ENCODE peak calls at places on chromosomes 1 and 21, in six cellular contexts. One of them, this sample, is unnamed.

GRCh38 chr1:167345386-167345733 is 124.7 kb downstream of the POU2F1 start:
- DNase-seq in A172: no peak
- DNase-seq in stimulated activated CD8-positive, alpha-beta memory T cell treated with anti-CD3 and anti-CD28 coated beads, Interleukin-2, amount 100 ng/mL, for 1 hour: no peak
- DNase-seq in sigmoid colon: no peak
- DNase-seq in hepatic stellate cell: no peak
- DNase-seq in effector CD4-positive, alpha-beta T cell: no peak
- DNase-seq in this sample: no peak

GRCh38 chr1:6599141-6599975 is 3.3 kb downstream of the KLHL21 start:
- DNase-seq in sigmoid colon: no peak
- DNase-seq in stimulated activated CD8-positive, alpha-beta memory T cell treated with anti-CD3 and anti-CD28 coated beads, Interleukin-2, amount 100 ng/mL, for 1 hour: no peak
- DNase-seq in hepatic stellate cell: no peak
- DNase-seq in A172: no peak
- DNase-seq in effector CD4-positive, alpha-beta T cell: peak
- DNase-seq in this sample: no peak

GRCh38 chr1:169809370-169810095 is 14.8 kb upstream of the METTL18 start:
- DNase-seq in stimulated activated CD8-positive, alpha-beta memory T cell treated with anti-CD3 and anti-CD28 coated beads, Interleukin-2, amount 100 ng/mL, for 1 hour: no peak
- DNase-seq in hepatic stellate cell: peak
- DNase-seq in sigmoid colon: no peak
- DNase-seq in A172: peak
- DNase-seq in effector CD4-positive, alpha-beta T cell: peak
- DNase-seq in this sample: no peak

GRCh38 chr1:23242414-23242813 is 25.1 kb upstream of the HTR1D start:
- DNase-seq in effector CD4-positive, alpha-beta T cell: no peak
- DNase-seq in A172: no peak
- DNase-seq in stimulated activated CD8-positive, alpha-beta memory T cell treated with anti-CD3 and anti-CD28 coated beads, Interleukin-2, amount 100 ng/mL, for 1 hour: no peak
- DNase-seq in sigmoid colon: no peak
- DNase-seq in hepatic stellate cell: no peak
- DNase-seq in this sample: no peak

GRCh38 chr21:16046625-16047340 is 317.0 kb downstream of the USP25 start:
- DNase-seq in A172: peak
- DNase-seq in effector CD4-positive, alpha-beta T cell: no peak
- DNase-seq in sigmoid colon: no peak
- DNase-seq in hepatic stellate cell: peak
- DNase-seq in stimulated activated CD8-positive, alpha-beta memory T cell treated with anti-CD3 and anti-CD28 coated beads, Interleukin-2, amount 100 ng/mL, for 1 hour: no peak
- DNase-seq in this sample: no peak

GRCh38 chr1:209617047-209617673 is 33.6 kb downstream of the CAMK1G start:
- DNase-seq in hepatic stellate cell: no peak
- DNase-seq in A172: no peak
- DNase-seq in sigmoid colon: no peak
- DNase-seq in effector CD4-positive, alpha-beta T cell: no peak
- DNase-seq in stimulated activated CD8-positive, alpha-beta memory T cell treated with anti-CD3 and anti-CD28 coated beads, Interleukin-2, amount 100 ng/mL, for 1 hour: no peak
- DNase-seq in this sample: peak

GRCh38 chr1:208139434-208140086 is 104.6 kb downstream of the PLXNA2 start:
- DNase-seq in sigmoid colon: no peak
- DNase-seq in A172: no peak
- DNase-seq in effector CD4-positive, alpha-beta T cell: no peak
- DNase-seq in stimulated activated CD8-positive, alpha-beta memory T cell treated with anti-CD3 and anti-CD28 coated beads, Interleukin-2, amount 100 ng/mL, for 1 hour: no peak
- DNase-seq in hepatic stellate cell: no peak
- DNase-seq in this sample: no peak

GRCh38 chr1:237562247-237562823 is 328.4 kb downstream of the ZP4 start:
- DNase-seq in hepatic stellate cell: peak
- DNase-seq in stimulated activated CD8-positive, alpha-beta memory T cell treated with anti-CD3 and anti-CD28 coated beads, Interleukin-2, amount 100 ng/mL, for 1 hour: no peak
- DNase-seq in A172: peak
- DNase-seq in sigmoid colon: no peak
- DNase-seq in effector CD4-positive, alpha-beta T cell: peak
- DNase-seq in this sample: no peak

GRCh38 chr1:118842462-118843201 is 145.5 kb downstream of the TBX15 start:
- DNase-seq in hepatic stellate cell: no peak
- DNase-seq in sigmoid colon: no peak
- DNase-seq in effector CD4-positive, alpha-beta T cell: no peak
- DNase-seq in A172: no peak
- DNase-seq in stimulated activated CD8-positive, alpha-beta memory T cell treated with anti-CD3 and anti-CD28 coated beads, Interleukin-2, amount 100 ng/mL, for 1 hour: no peak
- DNase-seq in this sample: no peak

GRCh38 chr1:106022312-106022902 is 1034.1 kb upstream of the PRMT6 start:
- DNase-seq in hepatic stellate cell: no peak
- DNase-seq in effector CD4-positive, alpha-beta T cell: no peak
- DNase-seq in stimulated activated CD8-positive, alpha-beta memory T cell treated with anti-CD3 and anti-CD28 coated beads, Interleukin-2, amount 100 ng/mL, for 1 hour: no peak
- DNase-seq in sigmoid colon: no peak
- DNase-seq in A172: no peak
- DNase-seq in this sample: no peak

GRCh38 chr1:25590096-25590824 is 26.3 kb upstream of the MAN1C1 start:
- DNase-seq in A172: no peak
- DNase-seq in hepatic stellate cell: no peak
- DNase-seq in stimulated activated CD8-positive, alpha-beta memory T cell treated with anti-CD3 and anti-CD28 coated beads, Interleukin-2, amount 100 ng/mL, for 1 hour: no peak
- DNase-seq in effector CD4-positive, alpha-beta T cell: no peak
- DNase-seq in sigmoid colon: no peak
- DNase-seq in this sample: no peak

GRCh38 chr1:12386130-12386529 is 156.3 kb downstream of the VPS13D start:
- DNase-seq in stimulated activated CD8-positive, alpha-beta memory T cell treated with anti-CD3 and anti-CD28 coated beads, Interleukin-2, amount 100 ng/mL, for 1 hour: no peak
- DNase-seq in sigmoid colon: no peak
- DNase-seq in A172: no peak
- DNase-seq in effector CD4-positive, alpha-beta T cell: peak
- DNase-seq in hepatic stellate cell: no peak
- DNase-seq in this sample: no peak